ENCODE peak calls at places on chromosomes 3 and 15, in ten cellular contexts. Z is cardiac fibroblast, J is transverse colon, A is breast epithelium, V is A549, P is fibroblast of pulmonary artery, I is cardiac muscle cell, O is B cell, M is upper lobe of right lung, Q is right lobe of liver. U is an unnamed sample.

GRCh38 chr15:52011711-52012144 is 7.3 kb upstream of the MAPK6 start:
- DNase-seq in V (no peak), P (peak; percentile 67), A (no peak), Z (peak; percentile 63), O (no peak), Q (no peak), M (no peak), J (no peak), I (peak; percentile 53), U (no peak)

GRCh38 chr3:184440161-184440560 is 60.3 kb downstream of the CHRD start:
- DNase-seq in M (no peak), A (no peak), I (no peak), Q (no peak), P (no peak), O (no peak), Z (no peak), J (no peak), V (no peak), U (peak; percentile 37)

GRCh38 chr3:192063570-192063969 is 602.6 kb downstream of the PYDC2 start:
- DNase-seq in M (no peak), J (peak; percentile 59), P (no peak), O (no peak), V (no peak), A (no peak), Z (peak; percentile 27), Q (no peak), I (peak; percentile 3), U (peak; percentile 36)

GRCh38 chr3:4413467-4413866 is 53.6 kb downstream of the SUMF1 start:
- DNase-seq in P (peak; percentile 18), J (no peak), M (no peak), I (peak; percentile 39), A (no peak), O (no peak), Q (no peak), V (no peak), Z (peak; percentile 59), U (peak; percentile 88)

GRCh38 chr3:14532691-14533456 is 7.3 kb downstream of the GRIP2 start:
- DNase-seq in I (peak; percentile 16), A (no peak), P (no peak), Z (no peak), V (no peak), M (no peak), J (peak; percentile 78), Q (no peak), O (no peak), U (peak; percentile 54)

GRCh38 chr3:45225465-45226205 is 452 bp downstream of the TMEM158 start:
- DNase-seq in O (peak; percentile 68), Z (peak; percentile 25), V (peak; percentile 6), A (no peak), J (no peak), M (peak; percentile 67), Q (no peak), P (peak; percentile 24), I (peak; percentile 38), U (no peak)

GRCh38 chr3:146072824-146073223 is 88.2 kb downstream of the PLOD2 start:
- DNase-seq in O (no peak), Q (no peak), M (no peak), V (no peak), J (no peak), I (peak; percentile 54), Z (no peak), A (no peak), P (peak; percentile 48), U (no peak)

GRCh38 chr3:47854267-47854666 is 51.3 kb downstream of the DHX30 start:
- DNase-seq in I (no peak), P (no peak), A (no peak), J (no peak), V (no peak), Q (no peak), M (no peak), Z (no peak), O (no peak), U (no peak)

GRCh38 chr3:13462125-13462629 is 17.9 kb upstream of the HDAC11 start:
- DNase-seq in V (no peak), M (no peak), O (no peak), I (no peak), J (no peak), A (no peak), Q (no peak), Z (no peak), P (no peak), U (no peak)

GRCh38 chr3:81339040-81339845 is 422.2 kb downstream of the GBE1 start:
- DNase-seq in P (peak; percentile 32), I (peak; percentile 24), Q (no peak), A (no peak), M (no peak), J (no peak), Z (peak; percentile 46), V (peak; percentile 24), O (no peak), U (peak; percentile 81)

GRCh38 chr15:40445411-40446055 is 4.8 kb downstream of the BAHD1 start:
- DNase-seq in Q (no peak), J (peak; percentile 32), A (peak; percentile 41), V (no peak), O (no peak), I (no peak), Z (peak; percentile 61), M (no peak), P (peak; percentile 49), U (peak; percentile 43)

DNA sequence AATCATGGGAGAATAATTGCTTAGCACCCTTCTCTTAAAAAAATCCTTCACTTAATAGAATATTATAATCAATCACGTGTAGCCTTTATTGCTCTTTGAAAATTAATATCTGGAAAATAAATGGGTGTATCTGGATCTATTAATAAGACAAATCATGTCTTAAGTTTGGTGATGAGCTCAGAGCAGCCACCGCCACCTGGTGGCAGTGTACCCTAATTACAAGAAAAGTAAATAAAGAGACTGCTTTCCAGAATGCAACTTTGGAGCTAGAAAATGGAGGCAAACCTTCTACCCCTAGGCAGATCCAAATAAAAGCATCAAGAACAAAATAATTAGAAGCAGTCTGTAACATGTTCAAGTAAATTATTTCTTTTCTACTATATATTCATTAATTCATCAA is 43.5 kb downstream of the EPHB1 start:
- DNase-seq in V (no peak), J (no peak), M (no peak), Z (peak; percentile 7), A (no peak), P (no peak), I (no peak), O (no peak), Q (no peak), U (no peak)
- TF ChIP-seq CTCF in V (peak; percentile 8), J (no peak), M (peak; percentile 23), Z (peak; percentile 19), A (no peak), P (peak; percentile 15), I (no peak), O (peak; percentile 17), Q (peak; percentile 21), U (peak; percentile 7)

DNA sequence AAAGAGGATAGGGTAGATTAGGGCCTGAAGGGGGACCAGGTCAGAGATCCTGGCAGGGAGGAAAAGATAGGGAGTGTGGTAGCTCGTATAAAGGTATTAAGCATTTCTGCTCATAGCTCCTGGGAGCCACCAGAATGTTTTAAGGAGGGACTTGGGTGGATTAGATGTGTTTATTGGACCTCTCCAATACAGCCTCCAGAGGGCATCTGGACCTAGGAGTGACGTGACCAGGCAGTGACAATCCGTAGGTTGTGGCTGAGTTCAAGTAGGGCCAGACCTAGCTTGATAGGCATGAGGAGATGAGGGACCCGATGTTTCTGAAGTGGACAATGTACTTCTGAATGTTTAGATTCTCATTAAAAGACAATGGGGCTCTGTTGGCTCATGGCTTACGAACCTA is 435.2 kb downstream of the MCTP2 start:
- DNase-seq in I (no peak), Q (no peak), Z (no peak), A (no peak), M (no peak), J (no peak), P (no peak), V (peak; percentile 7), O (no peak), U (no peak)
- TF ChIP-seq CTCF in I (no peak), Q (no peak), Z (no peak), A (no peak), M (no peak), J (no peak), P (no peak), V (no peak), O (no peak), U (no peak)

GRCh38 chr3:186929676-186930075 is 650 bp upstream of the ST6GAL1 start:
- DNase-seq in J (no peak), V (no peak), Q (no peak), O (no peak), P (no peak), M (no peak), I (no peak), A (no peak), Z (no peak), U (no peak)

GRCh38 chr3:186930143-186930638 is at the start of gene ST6GAL1:
- DNase-seq in I (peak; percentile 83), O (peak; percentile 83), Z (peak; percentile 66), V (peak; percentile 42), P (peak; percentile 82), Q (peak; percentile 76), M (peak; percentile 87), A (peak; percentile 31), J (peak; percentile 81), U (peak; percentile 33)

GRCh38 chr3:186932281-186933181 is 2.2 kb downstream of the ST6GAL1 start:
- DNase-seq in Z (peak; percentile 23), A (no peak), M (no peak), O (no peak), I (peak; percentile 35), Q (no peak), P (peak; percentile 52), J (no peak), V (no peak), U (no peak)

GRCh38 chr3:186931487-186932280 is 1.4 kb downstream of the ST6GAL1 start:
- DNase-seq in J (peak; percentile 64), P (peak; percentile 14), I (no peak), M (peak; percentile 82), O (peak; percentile 30), Q (peak; percentile 81), A (peak; percentile 47), V (no peak), Z (peak; percentile 31), U (peak; percentile 46)

GRCh38 chr3:186930639-186931486 is 537 bp downstream of the ST6GAL1 start:
- DNase-seq in M (peak; percentile 88), A (no peak), V (peak; percentile 39), I (peak; percentile 63), O (peak; percentile 86), Z (peak; percentile 49), J (peak; percentile 75), P (peak; percentile 66), Q (peak; percentile 66), U (peak; percentile 34)
- TF ChIP-seq CTCF in M (peak; percentile 31), A (no peak), V (no peak), I (peak; percentile 11), O (peak; percentile 47), Z (no peak), J (no peak), P (peak; percentile 23), Q (no peak), U (no peak)

DNA sequence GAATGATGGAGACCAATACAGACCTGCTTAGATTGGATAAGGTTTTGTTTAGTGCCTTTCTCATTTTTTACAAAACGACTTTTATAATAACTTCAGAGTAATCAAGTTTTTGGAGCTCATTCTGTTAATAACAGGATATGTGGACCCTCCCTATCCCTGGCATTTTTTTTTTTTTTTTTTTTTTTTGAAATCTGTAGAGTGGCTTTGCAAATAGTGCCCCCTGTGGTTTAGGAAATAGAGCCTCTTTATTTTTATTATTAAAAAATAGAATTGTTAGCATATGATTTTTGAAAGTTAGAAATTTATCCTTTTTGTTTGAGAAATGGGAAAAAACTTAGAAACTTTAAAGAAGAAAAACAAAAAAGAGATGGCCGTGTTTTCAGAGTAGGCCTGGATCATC is 11.4 kb downstream of the SKIL start:
- DNase-seq in P (no peak), V (no peak), Z (no peak), I (peak; percentile 18), M (no peak), Q (no peak), J (no peak), A (no peak), O (no peak), U (no peak)
- TF ChIP-seq CTCF in P (peak; percentile 37), V (peak; percentile 49), Z (peak; percentile 36), I (peak; percentile 45), M (peak; percentile 40), Q (peak; percentile 24), J (peak; percentile 28), A (no peak), O (peak; percentile 44), U (no peak)

U was measured in bronchial epithelial cell.